ENCODE peak calls at places on chromosomes 2 and 18, in nine cellular contexts. Z is astrocyte; H is bronchial epithelial cell; G is pancreas; W is aorta; L is CD4-positive, CD25-positive, alpha-beta regulatory T cell; M is HCT116; N is WERI-Rb-1; C is left lung. J is an unnamed sample.

GRCh38 chr2:173414823-173415322 is 60.2 kb downstream of the CDCA7 start:
- DNase-seq in Z (peak; percentile 66), H (peak; percentile 84), G (no peak), W (no peak), L (no peak), M (no peak), N (no peak), C (no peak), J (no peak)

GRCh38 chr2:142398212-142398611 is 267.4 kb upstream of the LRP1B start:
- DNase-seq in Z (no peak), H (no peak), G (no peak), W (no peak), L (no peak), M (no peak), N (no peak), C (no peak), J (no peak)

GRCh38 chr2:165646321-165646801 is 147.7 kb downstream of the GALNT3 start:
- DNase-seq in Z (no peak), H (no peak), G (no peak), W (no peak), L (no peak), M (no peak), N (peak; percentile 36), C (no peak), J (no peak)

GRCh38 chr18:59900222-59901128 is 679 bp downstream of the PMAIP1 start:
- DNase-seq in Z (peak; percentile 75), H (peak; percentile 57), G (no peak), W (peak; percentile 75), L (peak; percentile 91), M (no peak), N (peak; percentile 61), C (peak; percentile 49), J (peak; percentile 66)

GRCh38 chr2:139967665-139968064 is 1187.5 kb upstream of the NXPH2 start:
- DNase-seq in Z (no peak), H (no peak), G (no peak), W (no peak), L (no peak), M (no peak), N (no peak), C (no peak), J (no peak)

GRCh38 chr2:219430633-219431615 is 3.7 kb upstream of the SPEG start:
- DNase-seq in Z (peak; percentile 41), H (peak; percentile 32), G (no peak), W (peak; percentile 81), L (no peak), M (no peak), N (peak; percentile 49), C (no peak), J (peak; percentile 70)

GRCh38 chr18:50970006-50970405 is 2.2 kb downstream of the ELAC1 start:
- DNase-seq in Z (no peak), H (peak; percentile 43), G (peak; percentile 66), W (no peak), L (no peak), M (no peak), N (no peak), C (peak; percentile 43), J (no peak)

GRCh38 chr2:188430705-188431104 is 139.0 kb downstream of the GULP1 start:
- DNase-seq in Z (no peak), H (no peak), G (no peak), W (no peak), L (no peak), M (no peak), N (no peak), C (no peak), J (no peak)

GRCh38 chr2:233058717-233059546 is 1.2 kb upstream of the INPP5D start:
- DNase-seq in Z (no peak), H (no peak), G (peak; percentile 49), W (peak; percentile 76), L (no peak), M (no peak), N (no peak), C (no peak), J (no peak)

GRCh38 chr2:217270801-217271121 is 410.9 kb upstream of the TNP1 start:
- DNase-seq in Z (no peak), H (no peak), G (no peak), W (no peak), L (no peak), M (no peak), N (no peak), C (no peak), J (no peak)

GRCh38 chr18:79868811-79869541 is 71.2 kb downstream of the KCNG2 start:
- DNase-seq in Z (no peak), H (no peak), G (peak; percentile 37), W (no peak), L (no peak), M (no peak), N (no peak), C (no peak), J (peak; percentile 40)

GRCh38 chr2:11344956-11345671 is 678 bp upstream of the ROCK2 start:
- DNase-seq in Z (peak; percentile 51), H (peak; percentile 21), G (peak; percentile 69), W (peak; percentile 87), L (peak; percentile 37), M (peak; percentile 76), N (peak; percentile 48), C (peak; percentile 49), J (no peak)

GRCh38 chr2:160490760-160491367 is 2.7 kb downstream of the RBMS1 start:
- DNase-seq in Z (no peak), H (peak; percentile 26), G (no peak), W (no peak), L (no peak), M (no peak), N (no peak), C (no peak), J (no peak)

GRCh38 chr2:68465081-68465916 is 1.8 kb downstream of the FBXO48 start:
- DNase-seq in Z (no peak), H (peak; percentile 60), G (no peak), W (no peak), L (peak; percentile 83), M (no peak), N (no peak), C (no peak), J (no peak)

GRCh38 chr2:133840761-133841160 is 272.5 kb upstream of the NCKAP5 start:
- DNase-seq in Z (no peak), H (no peak), G (no peak), W (no peak), L (no peak), M (no peak), N (no peak), C (no peak), J (no peak)

GRCh38 chr2:205865794-205866490 is 183.6 kb downstream of the NRP2 start:
- DNase-seq in Z (peak; percentile 27), H (peak; percentile 20), G (no peak), W (no peak), L (no peak), M (no peak), N (no peak), C (no peak), J (no peak)

GRCh38 chr18:35441857-35442595 is 55.7 kb downstream of the INO80C start:
- DNase-seq in Z (no peak), H (peak; percentile 94), G (no peak), W (no peak), L (no peak), M (no peak), N (no peak), C (no peak), J (no peak)

GRCh38 chr18:35443434-35443833 is 54.3 kb downstream of the INO80C start:
- DNase-seq in Z (no peak), H (no peak), G (no peak), W (no peak), L (peak; percentile 31), M (no peak), N (no peak), C (no peak), J (no peak)

GRCh38 chr18:35443847-35444246 is 53.9 kb downstream of the INO80C start:
- DNase-seq in Z (no peak), H (no peak), G (no peak), W (no peak), L (peak; percentile 2), M (no peak), N (no peak), C (no peak), J (no peak)

GRCh38 chr18:35444636-35445035 is 53.1 kb downstream of the INO80C start:
- DNase-seq in Z (no peak), H (no peak), G (no peak), W (no peak), L (no peak), M (no peak), N (no peak), C (no peak), J (no peak)

DNA sequence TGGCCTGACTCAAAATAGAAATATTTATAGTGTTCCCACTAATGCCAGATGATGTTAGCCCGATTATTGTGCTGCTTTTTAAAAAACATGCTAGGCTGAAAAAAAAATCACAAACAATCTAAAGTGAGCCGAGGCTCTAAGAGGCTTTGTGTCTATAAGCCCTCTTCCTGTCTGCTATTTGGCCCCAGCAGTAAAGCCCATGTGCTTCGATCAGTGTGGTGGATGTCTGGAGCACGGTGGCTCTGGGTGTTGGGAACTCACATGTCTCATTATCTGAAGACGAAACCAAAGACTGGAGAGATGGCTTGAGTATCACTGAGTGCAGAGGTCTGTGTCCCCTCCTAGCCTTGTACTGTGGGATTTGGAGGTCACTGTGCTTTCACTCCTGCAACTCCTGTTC is 55.1 kb downstream of the INO80C start:
- DNase-seq in Z (no peak), H (no peak), G (no peak), W (no peak), L (peak; percentile 7), M (no peak), N (peak; percentile 67), C (no peak), J (no peak)
- H3K4me3 ChIP-seq in Z (no peak overlapping the region), H (no peak overlapping the region), G (no peak overlapping the region), W (no peak overlapping the region), L (no peak overlapping the region), M (no peak overlapping the region), N (no peak overlapping the region), C (no peak overlapping the region), J (no peak overlapping the region)

GRCh38 chr2:236159778-236160170 is 8.4 kb downstream of the GBX2 start:
- DNase-seq in Z (no peak), H (no peak), G (no peak), W (no peak), L (no peak), M (no peak), N (no peak), C (no peak), J (no peak)
- H3K27me3 ChIP-seq in Z (peaks cover 27% of the 10 kb centered on the region), H (peaks cover 28% of the 10 kb centered on the region), G (peaks cover 6% of the 10 kb centered on the region), W (no peaks in the 10 kb centered on the region), L (no peaks in the 10 kb centered on the region), M (no peaks in the 10 kb centered on the region), N (peaks cover 81% of the 10 kb centered on the region), C (peaks cover 89% of the 10 kb centered on the region), J (peaks cover 73% of the 10 kb centered on the region)

DNA sequence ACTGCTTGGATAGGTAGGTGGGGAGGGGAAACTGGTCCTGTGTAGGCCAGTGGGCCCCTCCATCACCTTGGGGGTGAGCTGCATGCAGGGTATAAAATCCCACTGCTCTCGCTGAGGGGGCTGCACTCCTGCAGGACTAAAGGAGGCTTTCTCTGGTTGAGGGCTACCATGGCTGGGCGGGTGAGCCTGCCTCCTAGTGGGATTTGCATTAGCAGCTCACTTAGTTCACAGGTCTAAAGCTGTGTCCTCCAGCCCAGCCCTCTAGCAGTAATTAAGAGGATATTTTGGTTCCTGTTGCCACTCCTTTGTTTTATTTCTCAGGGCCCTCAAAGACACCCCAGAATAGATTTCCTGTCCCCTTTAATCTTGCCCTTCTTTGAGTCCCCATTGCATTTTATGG is 24.6 kb downstream of the TMEM127 start:
- DNase-seq in Z (no peak), H (no peak), G (no peak), W (no peak), L (peak; percentile 25), M (no peak), N (peak; percentile 17), C (no peak), J (peak; percentile 54)
- H3K4me3 ChIP-seq in Z (no peak overlapping the region), H (no peak overlapping the region), G (no peak overlapping the region), W (no peak overlapping the region), L (peak overlapping the region; percentile 79), M (no peak overlapping the region), N (no peak overlapping the region), C (no peak overlapping the region), J (no peak overlapping the region)

GRCh38 chr2:50346586-50347351 is 685.2 kb downstream of the NRXN1 start:
- DNase-seq in Z (no peak), H (no peak), G (no peak), W (no peak), L (no peak), M (no peak), N (no peak), C (no peak), J (peak; percentile 49)
- H3K27me3 ChIP-seq in Z (peaks cover 26% of the 10 kb centered on the region), H (peaks cover 17% of the 10 kb centered on the region), G (no peaks in the 10 kb centered on the region), W (no peaks in the 10 kb centered on the region), L (peaks cover 3% of the 10 kb centered on the region), M (peaks cover 3% of the 10 kb centered on the region), N (no peaks in the 10 kb centered on the region), C (peaks cover 64% of the 10 kb centered on the region), J (peaks cover 44% of the 10 kb centered on the region)

J was measured in H7.